ENCODE peak calls at places on chromosomes 11 and 22, in eight cellular contexts. W is astrocyte of the cerebellum, E is tibial nerve, C is AG10803, I is left lung, S is AG09309, Y is neural crest cell, K is HFFc6. Q is an unnamed sample.

GRCh38 chr22:22821340-22821739 is 66.3 kb upstream of the IGLL5 start:
- DNase-seq in W (no peak), E (no peak), C (no peak), I (no peak), S (no peak), Y (no peak), K (no peak), Q (no peak)

GRCh38 chr11:63813563-63814382 is 517 bp downstream of the SPINDOC start:
- DNase-seq in W (no peak), E (peak), C (peak), I (peak), S (no peak), Y (peak), K (no peak), Q (no peak)

GRCh38 chr11:57417056-57417455 is 9.9 kb downstream of the SLC43A3 start:
- DNase-seq in W (peak), E (no peak), C (peak), I (no peak), S (peak), Y (no peak), K (no peak), Q (no peak)

GRCh38 chr11:22626573-22627239 is 1.1 kb upstream of the FANCF start:
- DNase-seq in W (no peak), E (no peak), C (no peak), I (no peak), S (no peak), Y (no peak), K (no peak), Q (no peak)

GRCh38 chr22:35299217-35299716 is 427 bp upstream of the TOM1 start:
- DNase-seq in W (no peak), E (no peak), C (peak), I (no peak), S (no peak), Y (no peak), K (no peak), Q (no peak)

GRCh38 chr11:9758676-9759518 is 95.0 kb downstream of the SWAP70 start:
- DNase-seq in W (no peak), E (peak), C (peak), I (peak), S (no peak), Y (peak), K (peak), Q (no peak)

GRCh38 chr22:45246060-45246985 is 5.6 kb upstream of the KIAA0930 start:
- DNase-seq in W (peak), E (no peak), C (peak), I (no peak), S (peak), Y (no peak), K (peak), Q (peak)

GRCh38 chr11:6443269-6444003 is 2.6 kb upstream of the HPX start:
- DNase-seq in W (peak), E (no peak), C (peak), I (peak), S (no peak), Y (peak), K (peak), Q (peak)

GRCh38 chr22:27986937-27987336 is 67.9 kb upstream of the PITPNB start:
- DNase-seq in W (no peak), E (no peak), C (no peak), I (no peak), S (no peak), Y (no peak), K (no peak), Q (no peak)

GRCh38 chr22:31350410-31350863 is 4.3 kb upstream of the PATZ1 start:
- DNase-seq in W (no peak), E (no peak), C (no peak), I (no peak), S (no peak), Y (no peak), K (peak), Q (no peak)

GRCh38 chr11:26254378-26254777 is 77.6 kb upstream of the ANO3 start:
- DNase-seq in W (no peak), E (no peak), C (no peak), I (no peak), S (no peak), Y (no peak), K (no peak), Q (no peak)

GRCh38 chr11:76232026-76232665 is 25.8 kb upstream of the WNT11 start:
- DNase-seq in W (no peak), E (no peak), C (no peak), I (no peak), S (no peak), Y (no peak), K (no peak), Q (no peak)

GRCh38 chr22:32396746-32397145 is 15.3 kb downstream of the RTCB start:
- DNase-seq in W (no peak), E (no peak), C (peak), I (peak), S (no peak), Y (no peak), K (no peak), Q (peak)

GRCh38 chr11:94117197-94117574 is 11.5 kb upstream of the PANX1 start:
- DNase-seq in W (no peak), E (no peak), C (no peak), I (no peak), S (no peak), Y (no peak), K (no peak), Q (no peak)

GRCh38 chr22:29773233-29773632 is 6.1 kb downstream of the UQCR10 start:
- DNase-seq in W (no peak), E (no peak), C (peak), I (no peak), S (no peak), Y (no peak), K (peak), Q (no peak)

GRCh38 chr22:38774496-38775166 is 18.8 kb upstream of the SUN2 start:
- DNase-seq in W (no peak), E (no peak), C (no peak), I (no peak), S (no peak), Y (no peak), K (no peak), Q (no peak)

GRCh38 chr22:26553056-26553752 is 36.7 kb downstream of the TPST2 start:
- DNase-seq in W (peak), E (no peak), C (peak), I (no peak), S (peak), Y (no peak), K (peak), Q (peak)

GRCh38 chr22:36795633-36796032 is 19.7 kb upstream of the IFT27 start:
- DNase-seq in W (no peak), E (no peak), C (no peak), I (no peak), S (no peak), Y (no peak), K (no peak), Q (no peak)

GRCh38 chr22:49010901-49011300 is 816.8 kb downstream of the BRD1 start:
- DNase-seq in W (no peak), E (peak), C (no peak), I (no peak), S (no peak), Y (no peak), K (no peak), Q (no peak)

DNA sequence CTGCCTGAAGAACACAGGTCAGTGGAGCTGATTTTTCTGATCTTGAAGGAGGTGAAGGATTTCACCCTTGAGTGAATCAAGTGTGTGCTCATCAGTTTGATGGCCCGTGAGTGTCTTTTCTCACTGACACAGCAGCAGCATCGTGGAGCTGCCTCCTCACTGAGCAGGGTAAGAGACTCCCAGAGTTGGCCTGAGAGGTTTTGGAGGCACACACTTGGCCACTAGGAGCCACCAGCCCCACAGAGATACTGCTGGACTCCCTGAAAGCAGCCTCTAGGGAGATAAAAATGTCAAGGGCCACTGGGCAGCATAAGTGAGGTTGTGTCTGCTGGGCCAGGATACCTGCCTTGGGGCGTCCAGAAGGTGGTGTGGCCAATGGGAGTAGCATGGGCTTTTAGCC is 245.4 kb downstream of the GRIK4 start:
- DNase-seq in W (no peak), E (no peak), C (no peak), I (no peak), S (no peak), Y (no peak), K (no peak), Q (no peak)
- TF ChIP-seq CTCF in W (no peak), E (no peak), C (no peak), I (no peak), S (no peak), Y (no peak), K (no peak), Q (no peak)

GRCh38 chr11:45017329-45017728 is 66.6 kb upstream of the TP53I11 start:
- DNase-seq in W (no peak), E (no peak), C (no peak), I (no peak), S (no peak), Y (no peak), K (no peak), Q (no peak)
- TF ChIP-seq CTCF in W (no peak), E (no peak), C (no peak), I (no peak), S (no peak), Y (no peak), K (peak), Q (peak)

GRCh38 chr11:78655561-78655960 is 80.9 kb upstream of the NARS2 start:
- DNase-seq in W (no peak), E (no peak), C (no peak), I (no peak), S (no peak), Y (no peak), K (no peak), Q (no peak)
- TF ChIP-seq CTCF in W (no peak), E (no peak), C (no peak), I (no peak), S (no peak), Y (no peak), K (no peak), Q (no peak)

GRCh38 chr11:30016588-30017363 is at the start of gene KCNA4:
- DNase-seq in W (no peak), E (no peak), C (peak), I (no peak), S (no peak), Y (peak), K (no peak), Q (no peak)
- TF ChIP-seq CTCF in W (peak), E (peak), C (no peak), I (peak), S (no peak), Y (peak), K (no peak), Q (no peak)

DNA sequence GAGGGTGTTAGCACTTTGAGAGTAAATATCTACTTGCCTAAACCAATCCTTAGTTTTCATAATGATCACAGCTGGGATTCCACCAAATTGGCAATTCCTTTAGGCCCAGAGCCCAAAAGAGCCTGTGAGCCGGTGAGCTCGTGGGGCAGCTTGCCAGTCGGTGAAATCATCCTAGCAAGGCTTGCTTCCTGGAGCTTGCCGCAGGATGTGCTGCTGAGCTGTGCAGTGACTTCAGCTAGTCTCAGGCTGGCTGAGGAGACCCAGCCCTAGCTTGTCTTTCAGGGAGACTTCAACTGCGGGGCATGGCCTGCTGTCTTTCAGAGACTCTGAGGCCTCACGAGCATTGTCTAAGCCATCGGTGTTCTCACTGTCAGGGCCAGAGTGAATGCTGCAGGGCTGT is 73.6 kb upstream of the SUSD2 start:
- DNase-seq in W (peak), E (peak), C (peak), I (peak), S (peak), Y (no peak), K (peak), Q (peak)
- TF ChIP-seq CTCF in W (peak), E (peak), C (peak), I (peak), S (peak), Y (no peak), K (no peak), Q (peak)

DNA sequence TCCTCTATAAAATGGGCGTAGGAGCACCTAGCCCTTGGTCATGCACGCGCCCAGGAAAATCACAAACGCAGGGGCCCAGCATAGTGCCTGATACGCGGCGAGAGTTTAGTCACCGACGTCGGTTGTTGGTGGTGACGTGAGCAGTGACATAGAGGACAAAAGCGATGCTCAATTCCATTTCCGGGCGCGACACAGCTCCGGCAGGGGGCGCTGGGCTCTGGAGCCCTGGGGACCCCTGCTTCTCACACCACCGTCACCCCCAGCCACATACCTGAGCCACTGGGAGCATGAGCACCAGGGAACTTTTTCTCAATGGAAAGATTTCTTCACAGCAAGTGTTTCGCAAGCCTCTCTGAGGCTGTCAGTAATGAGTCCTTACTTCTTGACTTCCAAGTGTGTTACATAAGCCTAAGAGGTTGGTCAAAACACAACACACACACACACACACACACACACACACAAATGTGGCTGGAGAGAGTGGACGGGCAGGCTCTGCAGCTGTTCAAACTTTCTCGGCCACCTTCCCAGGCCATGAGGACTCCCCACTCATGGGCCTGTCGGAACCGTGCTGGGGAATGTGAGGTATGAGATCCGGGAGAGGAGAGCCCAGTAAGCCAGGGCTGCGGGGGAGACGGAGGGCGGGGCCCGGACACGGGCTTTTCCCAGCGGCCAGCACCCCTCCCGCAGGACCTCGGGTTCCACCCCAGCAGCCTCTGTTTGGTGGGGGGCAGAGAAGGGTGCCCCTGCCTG is 36.9 kb upstream of the LINC01488 start:
- DNase-seq in W (no peak), E (peak), C (peak), I (peak), S (peak), Y (peak), K (peak), Q (peak)
- TF ChIP-seq CTCF in W (peak), E (no peak), C (peak), I (peak), S (peak), Y (peak), K (peak), Q (peak)

GRCh38 chr11:13963949-13964770 is 1.6 kb downstream of the SPON1 start:
- DNase-seq in W (no peak), E (no peak), C (no peak), I (peak), S (no peak), Y (no peak), K (no peak), Q (no peak)

GRCh38 chr11:13966486-13966885 is 4.0 kb downstream of the SPON1 start:
- DNase-seq in W (no peak), E (no peak), C (no peak), I (no peak), S (no peak), Y (no peak), K (no peak), Q (no peak)

GRCh38 chr11:13964771-13965074 is 2.2 kb downstream of the SPON1 start:
- DNase-seq in W (no peak), E (no peak), C (no peak), I (no peak), S (no peak), Y (no peak), K (no peak), Q (no peak)

GRCh38 chr11:13963169-13963948 is 836 bp downstream of the SPON1 start:
- DNase-seq in W (no peak), E (no peak), C (no peak), I (no peak), S (no peak), Y (peak), K (no peak), Q (no peak)

DNA sequence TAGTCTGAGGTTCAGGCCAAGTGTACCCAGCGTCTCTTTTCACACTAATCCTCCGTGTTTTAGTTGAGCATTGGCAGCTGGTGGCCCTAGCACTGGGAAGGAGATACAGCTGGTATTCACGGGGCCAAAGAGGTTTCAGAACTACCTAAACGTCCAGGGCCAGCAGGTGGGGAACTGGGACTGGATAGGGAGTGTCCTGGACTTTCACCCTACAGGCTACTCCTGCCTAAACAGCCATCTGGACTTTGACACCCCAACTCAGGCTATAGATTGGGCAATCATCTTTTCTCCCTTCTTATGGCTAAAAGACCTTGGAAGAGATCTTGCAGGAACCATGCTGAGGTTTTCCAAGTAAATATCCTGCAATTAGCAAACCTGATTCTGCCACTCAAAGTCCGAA is 2.8 kb downstream of the SPON1 start:
- DNase-seq in W (no peak), E (no peak), C (no peak), I (no peak), S (no peak), Y (no peak), K (no peak), Q (no peak)
- TF ChIP-seq CTCF in W (no peak), E (no peak), C (no peak), I (no peak), S (no peak), Y (no peak), K (no peak), Q (no peak)

DNA sequence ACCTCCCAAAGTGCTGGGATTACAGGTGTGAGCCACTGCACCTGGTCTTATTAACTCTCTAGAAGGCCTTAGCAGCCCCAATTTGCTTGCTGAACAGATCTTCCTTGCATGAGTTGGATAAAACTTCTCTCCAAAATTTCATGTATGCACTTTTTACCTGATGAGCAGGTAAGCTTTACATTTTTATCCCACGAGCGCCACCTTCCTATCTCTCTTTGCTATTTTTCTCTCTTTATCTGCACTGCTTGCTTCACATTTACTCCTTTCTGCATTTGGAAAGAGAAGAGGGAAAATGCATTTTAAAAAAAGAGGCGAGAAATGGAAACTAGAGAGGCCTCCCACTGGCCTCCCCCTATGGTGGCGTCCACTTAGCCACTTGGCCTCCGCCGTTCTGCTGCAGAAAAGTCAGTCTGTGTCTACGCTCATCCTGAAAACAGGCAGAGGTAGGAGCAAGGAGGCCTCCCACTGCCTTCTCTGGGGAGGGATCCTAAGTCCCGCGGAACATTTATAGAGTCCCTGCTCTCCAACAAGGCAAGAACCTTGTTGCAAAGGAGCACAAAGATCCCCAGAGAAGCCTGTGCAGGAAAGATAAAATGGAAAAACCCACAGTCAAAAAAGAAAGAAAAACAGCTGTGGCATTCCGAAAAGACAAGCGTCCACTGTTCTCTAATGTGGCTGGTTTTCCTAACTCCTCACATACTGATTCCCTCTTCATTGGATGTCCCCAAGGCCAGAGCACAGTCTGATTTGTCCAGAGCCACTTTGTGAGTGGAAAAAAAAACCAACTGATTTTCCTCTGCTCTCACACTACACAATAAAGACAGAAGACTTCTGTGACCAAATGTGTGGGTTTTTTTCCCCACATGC is 62.2 kb upstream of the INCENP start:
- DNase-seq in W (no peak), E (no peak), C (no peak), I (no peak), S (no peak), Y (no peak), K (no peak), Q (no peak)
- TF ChIP-seq CTCF in W (no peak), E (no peak), C (no peak), I (no peak), S (no peak), Y (no peak), K (no peak), Q (no peak)

Q was measured in AG09319.